ENCODE peak calls at places on chromosomes 2 and 18, in six cellular contexts. H, L, X, T, Z and S are unnamed samples.

GRCh38 chr2:233795735-233796171 is 17.6 kb downstream of the MROH2A start:
- DNase-seq in L (no peak), X (no peak), Z (no peak), H (no peak), T (no peak), S (no peak)

GRCh38 chr18:70490008-70490933 is 201.4 kb downstream of the SOCS6 start:
- DNase-seq in Z (peak), H (no peak), T (peak), L (peak), X (peak), S (peak)

GRCh38 chr2:42339191-42339912 is 21.7 kb downstream of the COX7A2L start:
- DNase-seq in T (no peak), L (no peak), H (no peak), Z (no peak), X (no peak), S (no peak)

GRCh38 chr18:56402872-56403516 is 235.4 kb downstream of the TXNL1 start:
- DNase-seq in Z (peak), L (peak), T (no peak), H (peak), X (no peak), S (peak)

GRCh38 chr2:183840061-183840584 is 715.9 kb downstream of the NUP35 start:
- DNase-seq in T (no peak), L (no peak), X (no peak), H (no peak), Z (no peak), S (no peak)

GRCh38 chr2:79935771-79936657 is 368.5 kb downstream of the LRRTM1 start:
- DNase-seq in X (no peak), Z (peak), T (no peak), H (peak), L (peak), S (peak)

GRCh38 chr18:24868760-24869237 is 408.4 kb downstream of the HRH4 start:
- DNase-seq in Z (no peak), L (peak), T (no peak), H (no peak), X (no peak), S (no peak)

GRCh38 chr2:27336173-27336572 is 13.3 kb upstream of the MPV17 start:
- DNase-seq in Z (no peak), L (no peak), X (no peak), T (no peak), H (no peak), S (no peak)

GRCh38 chr18:35871337-35871736 is 101.1 kb upstream of the RMP24 start:
- DNase-seq in L (no peak), Z (no peak), H (no peak), X (no peak), T (no peak), S (no peak)

GRCh38 chr2:220365023-220365422 is 737.6 kb downstream of the SLC4A3 start:
- DNase-seq in H (no peak), T (no peak), X (no peak), Z (no peak), L (peak), S (no peak)

GRCh38 chr2:33425660-33426059 is 50.8 kb upstream of the RASGRP3 start:
- DNase-seq in X (no peak), H (no peak), Z (no peak), L (peak), T (no peak), S (no peak)

GRCh38 chr2:233461481-233461891 is 105.1 kb downstream of the USP40 start:
- DNase-seq in H (no peak), T (no peak), Z (no peak), L (no peak), X (no peak), S (no peak)

GRCh38 chr18:74284501-74285004 is 7.2 kb downstream of the CYB5A start:
- DNase-seq in T (no peak), Z (no peak), H (no peak), X (no peak), L (no peak), S (peak)

GRCh38 chr2:183157131-183157530 is 32.9 kb downstream of the NUP35 start:
- DNase-seq in L (no peak), T (no peak), Z (no peak), X (no peak), H (no peak), S (no peak)

GRCh38 chr2:27356056-27356381 is 545 bp downstream of the GTF3C2 start:
- DNase-seq in T (no peak), L (peak), X (no peak), Z (peak), H (no peak), S (peak)

GRCh38 chr2:190615555-190616200 is 33.2 kb upstream of the NAB1 start:
- DNase-seq in T (no peak), Z (no peak), L (no peak), X (no peak), H (no peak), S (no peak)

GRCh38 chr2:111118455-111119003 is 2.2 kb upstream of the BCL2L11 start:
- DNase-seq in T (no peak), L (no peak), Z (no peak), H (no peak), X (no peak), S (no peak)

GRCh38 chr2:239382384-239382880 is 18.4 kb downstream of the HDAC4 start:
- DNase-seq in X (peak), Z (no peak), T (no peak), H (no peak), L (no peak), S (no peak)

GRCh38 chr18:46388295-46388694 is 268.7 kb downstream of the LOXHD1 start:
- DNase-seq in Z (no peak), L (peak), H (no peak), X (no peak), T (no peak), S (no peak)

GRCh38 chr2:171056307-171056706 is 104.4 kb downstream of the TLK1 start:
- DNase-seq in L (no peak), H (peak), T (no peak), Z (no peak), X (no peak), S (no peak)

GRCh38 chr2:223084873-223085272 is 32.9 kb downstream of the KCNE4 start:
- DNase-seq in L (peak), T (no peak), Z (no peak), H (no peak), X (no peak), S (no peak)

GRCh38 chr2:167292430-167293171 is 404.3 kb downstream of the XIRP2 start:
- DNase-seq in H (peak), X (peak), Z (peak), T (no peak), L (peak), S (peak)

GRCh38 chr2:171531291-171531690 is 9.0 kb downstream of the CYBRD1 start:
- DNase-seq in L (no peak), Z (no peak), T (no peak), X (no peak), H (no peak), S (peak)

GRCh38 chr2:217785544-217786045 is 217.2 kb downstream of the TNS1 start:
- DNase-seq in Z (peak), H (peak), L (peak), X (peak), T (peak), S (peak)

GRCh38 chr2:240582781-240583180 is 3.8 kb upstream of the CAPN10 start:
- DNase-seq in T (no peak), H (no peak), Z (no peak), L (peak), X (no peak), S (no peak)

GRCh38 chr2:235112365-235112764 is 160.5 kb downstream of the SH3BP4 start:
- DNase-seq in H (no peak), X (no peak), Z (no peak), L (no peak), T (no peak), S (no peak)

GRCh38 chr2:58460670-58461069 is 219.5 kb upstream of the FANCL start:
- DNase-seq in L (no peak), T (no peak), X (no peak), H (no peak), Z (no peak), S (no peak)

GRCh38 chr18:74251297-74252031 is 40.3 kb downstream of the CYB5A start:
- DNase-seq in T (no peak), L (no peak), X (no peak), Z (peak), H (no peak), S (no peak)

GRCh38 chr2:46249654-46250053 is 47.6 kb upstream of the EPAS1 start:
- DNase-seq in L (no peak), T (no peak), H (no peak), X (no peak), Z (no peak), S (no peak)

GRCh38 chr18:74283646-74284045 is 8.1 kb downstream of the CYB5A start:
- DNase-seq in X (no peak), H (no peak), T (no peak), Z (no peak), L (no peak), S (no peak)